ENCODE peak calls at places on chromosomes 5 and 9, in five cellular contexts. One of them, this sample, is unnamed.

GRCh38 chr5:39699164-39699563 is 274.4 kb upstream of the DAB2 start:
- DNase-seq in B cell: no peak
- DNase-seq in mesendoderm: no peak
- DNase-seq in NCI-H526 treated with DMSO at 0.1 percent for 48 hours: no peak
- DNase-seq in T-helper 1 cell: no peak
- DNase-seq in this sample: no peak

GRCh38 chr5:169706758-169707450 is 69.8 kb downstream of the DOCK2 start:
- DNase-seq in B cell: no peak
- DNase-seq in mesendoderm: peak; percentile 5
- DNase-seq in NCI-H526 treated with DMSO at 0.1 percent for 48 hours: no peak
- DNase-seq in T-helper 1 cell: no peak
- DNase-seq in this sample: peak; percentile 17

GRCh38 chr9:121192959-121193645 is 8.6 kb downstream of the RAB14 start:
- DNase-seq in B cell: no peak
- DNase-seq in mesendoderm: peak; percentile 25
- DNase-seq in NCI-H526 treated with DMSO at 0.1 percent for 48 hours: no peak
- DNase-seq in T-helper 1 cell: no peak
- DNase-seq in this sample: no peak

GRCh38 chr5:114308017-114308416 is 53.9 kb upstream of the KCNN2 start:
- DNase-seq in B cell: no peak
- DNase-seq in mesendoderm: peak; percentile 88
- DNase-seq in NCI-H526 treated with DMSO at 0.1 percent for 48 hours: no peak
- DNase-seq in T-helper 1 cell: no peak
- DNase-seq in this sample: no peak

GRCh38 chr9:125601986-125602385 is 105.0 kb downstream of the MAPKAP1 start:
- DNase-seq in B cell: no peak
- DNase-seq in mesendoderm: peak; percentile 43
- DNase-seq in NCI-H526 treated with DMSO at 0.1 percent for 48 hours: no peak
- DNase-seq in T-helper 1 cell: no peak
- DNase-seq in this sample: no peak

GRCh38 chr9:115675834-115676233 is 477.8 kb upstream of the PAPPA start:
- DNase-seq in B cell: no peak
- DNase-seq in mesendoderm: no peak
- DNase-seq in NCI-H526 treated with DMSO at 0.1 percent for 48 hours: no peak
- DNase-seq in T-helper 1 cell: no peak
- DNase-seq in this sample: no peak

GRCh38 chr9:114155967-114156294 is 594 bp downstream of the COL27A1 start:
- DNase-seq in B cell: no peak
- DNase-seq in mesendoderm: no peak
- DNase-seq in NCI-H526 treated with DMSO at 0.1 percent for 48 hours: no peak
- DNase-seq in T-helper 1 cell: no peak
- DNase-seq in this sample: no peak

GRCh38 chr5:140245354-140245753 is 57.5 kb downstream of the PFDN1 start:
- DNase-seq in B cell: no peak
- DNase-seq in mesendoderm: no peak
- DNase-seq in NCI-H526 treated with DMSO at 0.1 percent for 48 hours: no peak
- DNase-seq in T-helper 1 cell: no peak
- DNase-seq in this sample: no peak

GRCh38 chr9:25449503-25449902 is 228.7 kb downstream of the TUSC1 start:
- DNase-seq in B cell: no peak
- DNase-seq in mesendoderm: no peak
- DNase-seq in NCI-H526 treated with DMSO at 0.1 percent for 48 hours: no peak
- DNase-seq in T-helper 1 cell: no peak
- DNase-seq in this sample: no peak

GRCh38 chr9:126327016-126327749 is 554 bp downstream of the MVB12B start:
- DNase-seq in B cell: no peak
- DNase-seq in mesendoderm: peak; percentile 10
- DNase-seq in NCI-H526 treated with DMSO at 0.1 percent for 48 hours: no peak
- DNase-seq in T-helper 1 cell: no peak
- DNase-seq in this sample: no peak

GRCh38 chr9:134666208-134666607 is 24.6 kb downstream of the COL5A1 start:
- DNase-seq in B cell: no peak
- DNase-seq in mesendoderm: no peak
- DNase-seq in NCI-H526 treated with DMSO at 0.1 percent for 48 hours: no peak
- DNase-seq in T-helper 1 cell: no peak
- DNase-seq in this sample: no peak

This sample was measured in K562.